ENCODE peak calls at places on chromosomes 12 and 14, in ten cellular contexts. One of them, this sample, is unnamed.

GRCh38 chr12:123050913-123051312 is 70.4 kb downstream of the ARL6IP4 start:
- DNase-seq in skeletal muscle cell: no peak
- DNase-seq in A549: no peak
- DNase-seq in stomach: no peak
- DNase-seq in sigmoid colon: no peak
- DNase-seq in BJ: no peak
- DNase-seq in GM12864: no peak
- DNase-seq in Peyer's patch: no peak
- DNase-seq in fibroblast of villous mesenchyme: no peak
- DNase-seq in SJSA1: no peak
- DNase-seq in this sample: no peak

GRCh38 chr12:93514853-93515252 is 47.5 kb downstream of the MRPL42 start:
- DNase-seq in SJSA1: peak
- DNase-seq in stomach: no peak
- DNase-seq in A549: no peak
- DNase-seq in sigmoid colon: no peak
- DNase-seq in GM12864: no peak
- DNase-seq in skeletal muscle cell: peak
- DNase-seq in fibroblast of villous mesenchyme: peak
- DNase-seq in BJ: peak
- DNase-seq in Peyer's patch: no peak
- DNase-seq in this sample: peak

GRCh38 chr12:12214635-12215131 is 52.2 kb downstream of the LRP6 start:
- DNase-seq in skeletal muscle cell: peak
- DNase-seq in stomach: no peak
- DNase-seq in SJSA1: no peak
- DNase-seq in Peyer's patch: no peak
- DNase-seq in BJ: no peak
- DNase-seq in sigmoid colon: no peak
- DNase-seq in fibroblast of villous mesenchyme: peak
- DNase-seq in GM12864: no peak
- DNase-seq in A549: no peak
- DNase-seq in this sample: no peak

GRCh38 chr12:26971963-26972362 is 33.7 kb downstream of the FGFR1OP2 start:
- DNase-seq in stomach: no peak
- DNase-seq in fibroblast of villous mesenchyme: no peak
- DNase-seq in A549: no peak
- DNase-seq in SJSA1: no peak
- DNase-seq in BJ: no peak
- DNase-seq in GM12864: peak
- DNase-seq in sigmoid colon: no peak
- DNase-seq in Peyer's patch: no peak
- DNase-seq in skeletal muscle cell: no peak
- DNase-seq in this sample: no peak

GRCh38 chr14:96121660-96122395 is 82.7 kb downstream of the C14orf132 start:
- DNase-seq in GM12864: no peak
- DNase-seq in Peyer's patch: no peak
- DNase-seq in skeletal muscle cell: peak
- DNase-seq in sigmoid colon: no peak
- DNase-seq in BJ: no peak
- DNase-seq in fibroblast of villous mesenchyme: peak
- DNase-seq in A549: no peak
- DNase-seq in SJSA1: peak
- DNase-seq in stomach: no peak
- DNase-seq in this sample: no peak

GRCh38 chr12:4006743-4007142 is 133.5 kb upstream of the PARP11 start:
- DNase-seq in Peyer's patch: no peak
- DNase-seq in fibroblast of villous mesenchyme: no peak
- DNase-seq in BJ: no peak
- DNase-seq in SJSA1: no peak
- DNase-seq in sigmoid colon: no peak
- DNase-seq in GM12864: no peak
- DNase-seq in A549: no peak
- DNase-seq in skeletal muscle cell: no peak
- DNase-seq in stomach: no peak
- DNase-seq in this sample: no peak

GRCh38 chr12:10551375-10551774 is 45.7 kb downstream of the EIF2S3B start:
- DNase-seq in skeletal muscle cell: no peak
- DNase-seq in fibroblast of villous mesenchyme: no peak
- DNase-seq in BJ: no peak
- DNase-seq in sigmoid colon: no peak
- DNase-seq in A549: no peak
- DNase-seq in GM12864: no peak
- DNase-seq in SJSA1: no peak
- DNase-seq in stomach: no peak
- DNase-seq in Peyer's patch: no peak
- DNase-seq in this sample: no peak

GRCh38 chr14:65258391-65258790 is 154.1 kb upstream of the FUT8 start:
- DNase-seq in BJ: no peak
- DNase-seq in Peyer's patch: no peak
- DNase-seq in SJSA1: no peak
- DNase-seq in fibroblast of villous mesenchyme: peak
- DNase-seq in skeletal muscle cell: peak
- DNase-seq in stomach: no peak
- DNase-seq in A549: peak
- DNase-seq in GM12864: no peak
- DNase-seq in sigmoid colon: no peak
- DNase-seq in this sample: no peak

GRCh38 chr14:90405755-90406154 is 8.9 kb downstream of the CALM1 start:
- DNase-seq in GM12864: no peak
- DNase-seq in skeletal muscle cell: no peak
- DNase-seq in SJSA1: no peak
- DNase-seq in BJ: no peak
- DNase-seq in A549: no peak
- DNase-seq in sigmoid colon: no peak
- DNase-seq in stomach: no peak
- DNase-seq in fibroblast of villous mesenchyme: no peak
- DNase-seq in Peyer's patch: no peak
- DNase-seq in this sample: no peak

GRCh38 chr12:12721251-12721689 is 4.1 kb downstream of the CDKN1B start:
- DNase-seq in Peyer's patch: no peak
- DNase-seq in BJ: no peak
- DNase-seq in sigmoid colon: no peak
- DNase-seq in fibroblast of villous mesenchyme: peak
- DNase-seq in A549: no peak
- DNase-seq in stomach: no peak
- DNase-seq in GM12864: no peak
- DNase-seq in skeletal muscle cell: no peak
- DNase-seq in SJSA1: no peak
- DNase-seq in this sample: no peak

GRCh38 chr14:103073367-103073875 is 10.6 kb upstream of the LBHD2 start:
- DNase-seq in A549: peak
- DNase-seq in fibroblast of villous mesenchyme: no peak
- DNase-seq in skeletal muscle cell: no peak
- DNase-seq in GM12864: no peak
- DNase-seq in stomach: no peak
- DNase-seq in BJ: no peak
- DNase-seq in sigmoid colon: peak
- DNase-seq in SJSA1: no peak
- DNase-seq in Peyer's patch: no peak
- DNase-seq in this sample: no peak

GRCh38 chr12:67742461-67742860 is 93.9 kb downstream of the DYRK2 start:
- DNase-seq in sigmoid colon: no peak
- DNase-seq in SJSA1: no peak
- DNase-seq in BJ: no peak
- DNase-seq in GM12864: no peak
- DNase-seq in skeletal muscle cell: no peak
- DNase-seq in A549: no peak
- DNase-seq in Peyer's patch: no peak
- DNase-seq in stomach: no peak
- DNase-seq in fibroblast of villous mesenchyme: peak
- DNase-seq in this sample: no peak

GRCh38 chr12:27462851-27463250 is 16.3 kb downstream of the SMCO2 start:
- DNase-seq in skeletal muscle cell: no peak
- DNase-seq in A549: no peak
- DNase-seq in SJSA1: no peak
- DNase-seq in fibroblast of villous mesenchyme: peak
- DNase-seq in GM12864: no peak
- DNase-seq in Peyer's patch: no peak
- DNase-seq in stomach: no peak
- DNase-seq in BJ: no peak
- DNase-seq in sigmoid colon: peak
- DNase-seq in this sample: no peak

GRCh38 chr12:93645702-93646101 is 31.5 kb upstream of the CRADD start:
- DNase-seq in fibroblast of villous mesenchyme: peak
- DNase-seq in sigmoid colon: no peak
- DNase-seq in A549: no peak
- DNase-seq in SJSA1: no peak
- DNase-seq in skeletal muscle cell: no peak
- DNase-seq in stomach: no peak
- DNase-seq in Peyer's patch: no peak
- DNase-seq in GM12864: no peak
- DNase-seq in BJ: no peak
- DNase-seq in this sample: no peak

GRCh38 chr12:47899466-47899865 is 5.3 kb downstream of the VDR start:
- DNase-seq in sigmoid colon: peak
- DNase-seq in fibroblast of villous mesenchyme: no peak
- DNase-seq in A549: no peak
- DNase-seq in GM12864: no peak
- DNase-seq in SJSA1: no peak
- DNase-seq in Peyer's patch: no peak
- DNase-seq in skeletal muscle cell: no peak
- DNase-seq in BJ: no peak
- DNase-seq in stomach: no peak
- DNase-seq in this sample: no peak

GRCh38 chr12:47894068-47894467 is 10.7 kb downstream of the VDR start:
- DNase-seq in stomach: no peak
- DNase-seq in BJ: no peak
- DNase-seq in Peyer's patch: no peak
- DNase-seq in skeletal muscle cell: no peak
- DNase-seq in sigmoid colon: peak
- DNase-seq in fibroblast of villous mesenchyme: no peak
- DNase-seq in A549: no peak
- DNase-seq in GM12864: no peak
- DNase-seq in SJSA1: no peak
- DNase-seq in this sample: no peak

GRCh38 chr12:47894652-47895051 is 10.1 kb downstream of the VDR start:
- DNase-seq in fibroblast of villous mesenchyme: no peak
- DNase-seq in BJ: no peak
- DNase-seq in SJSA1: no peak
- DNase-seq in sigmoid colon: peak
- DNase-seq in A549: no peak
- DNase-seq in Peyer's patch: no peak
- DNase-seq in GM12864: no peak
- DNase-seq in skeletal muscle cell: no peak
- DNase-seq in stomach: no peak
- DNase-seq in this sample: no peak

GRCh38 chr12:47896022-47896421 is 8.8 kb downstream of the VDR start:
- DNase-seq in skeletal muscle cell: no peak
- DNase-seq in BJ: no peak
- DNase-seq in SJSA1: no peak
- DNase-seq in stomach: no peak
- DNase-seq in sigmoid colon: no peak
- DNase-seq in fibroblast of villous mesenchyme: no peak
- DNase-seq in Peyer's patch: no peak
- DNase-seq in GM12864: no peak
- DNase-seq in A549: no peak
- DNase-seq in this sample: no peak

GRCh38 chr12:47896633-47897032 is 8.2 kb downstream of the VDR start:
- DNase-seq in BJ: no peak
- DNase-seq in sigmoid colon: peak
- DNase-seq in SJSA1: no peak
- DNase-seq in stomach: no peak
- DNase-seq in GM12864: no peak
- DNase-seq in skeletal muscle cell: no peak
- DNase-seq in A549: peak
- DNase-seq in fibroblast of villous mesenchyme: no peak
- DNase-seq in Peyer's patch: no peak
- DNase-seq in this sample: no peak
- H3K4me3 ChIP-seq in BJ: no peak
- H3K4me3 ChIP-seq in sigmoid colon: no peak
- H3K4me3 ChIP-seq in SJSA1: no peak
- H3K4me3 ChIP-seq in stomach: no peak
- H3K4me3 ChIP-seq in GM12864: no peak
- H3K4me3 ChIP-seq in skeletal muscle cell: no peak
- H3K4me3 ChIP-seq in A549: no peak
- H3K4me3 ChIP-seq in fibroblast of villous mesenchyme: no peak
- H3K4me3 ChIP-seq in Peyer's patch: no peak
- H3K4me3 ChIP-seq in this sample: no peak

GRCh38 chr14:39432179-39432618 is at the start of gene FBXO33:
- DNase-seq in A549: peak
- DNase-seq in Peyer's patch: peak
- DNase-seq in BJ: peak
- DNase-seq in GM12864: peak
- DNase-seq in stomach: peak
- DNase-seq in fibroblast of villous mesenchyme: peak
- DNase-seq in sigmoid colon: peak
- DNase-seq in SJSA1: peak
- DNase-seq in skeletal muscle cell: peak
- DNase-seq in this sample: peak
- H3K4me3 ChIP-seq in A549: peak
- H3K4me3 ChIP-seq in Peyer's patch: peak
- H3K4me3 ChIP-seq in BJ: peak
- H3K4me3 ChIP-seq in GM12864: peak
- H3K4me3 ChIP-seq in stomach: peak
- H3K4me3 ChIP-seq in fibroblast of villous mesenchyme: peak
- H3K4me3 ChIP-seq in sigmoid colon: peak
- H3K4me3 ChIP-seq in SJSA1: peak
- H3K4me3 ChIP-seq in skeletal muscle cell: peak
- H3K4me3 ChIP-seq in this sample: peak

GRCh38 chr12:46468813-46469212 is 96.2 kb upstream of the SLC38A2 start:
- DNase-seq in GM12864: no peak
- DNase-seq in fibroblast of villous mesenchyme: no peak
- DNase-seq in skeletal muscle cell: no peak
- DNase-seq in sigmoid colon: no peak
- DNase-seq in Peyer's patch: no peak
- DNase-seq in SJSA1: no peak
- DNase-seq in BJ: no peak
- DNase-seq in A549: no peak
- DNase-seq in stomach: no peak
- DNase-seq in this sample: no peak
- H3K4me3 ChIP-seq in GM12864: no peak
- H3K4me3 ChIP-seq in fibroblast of villous mesenchyme: no peak
- H3K4me3 ChIP-seq in skeletal muscle cell: no peak
- H3K4me3 ChIP-seq in sigmoid colon: no peak
- H3K4me3 ChIP-seq in Peyer's patch: no peak
- H3K4me3 ChIP-seq in SJSA1: no peak
- H3K4me3 ChIP-seq in BJ: no peak
- H3K4me3 ChIP-seq in A549: no peak
- H3K4me3 ChIP-seq in stomach: no peak
- H3K4me3 ChIP-seq in this sample: no peak

DNA sequence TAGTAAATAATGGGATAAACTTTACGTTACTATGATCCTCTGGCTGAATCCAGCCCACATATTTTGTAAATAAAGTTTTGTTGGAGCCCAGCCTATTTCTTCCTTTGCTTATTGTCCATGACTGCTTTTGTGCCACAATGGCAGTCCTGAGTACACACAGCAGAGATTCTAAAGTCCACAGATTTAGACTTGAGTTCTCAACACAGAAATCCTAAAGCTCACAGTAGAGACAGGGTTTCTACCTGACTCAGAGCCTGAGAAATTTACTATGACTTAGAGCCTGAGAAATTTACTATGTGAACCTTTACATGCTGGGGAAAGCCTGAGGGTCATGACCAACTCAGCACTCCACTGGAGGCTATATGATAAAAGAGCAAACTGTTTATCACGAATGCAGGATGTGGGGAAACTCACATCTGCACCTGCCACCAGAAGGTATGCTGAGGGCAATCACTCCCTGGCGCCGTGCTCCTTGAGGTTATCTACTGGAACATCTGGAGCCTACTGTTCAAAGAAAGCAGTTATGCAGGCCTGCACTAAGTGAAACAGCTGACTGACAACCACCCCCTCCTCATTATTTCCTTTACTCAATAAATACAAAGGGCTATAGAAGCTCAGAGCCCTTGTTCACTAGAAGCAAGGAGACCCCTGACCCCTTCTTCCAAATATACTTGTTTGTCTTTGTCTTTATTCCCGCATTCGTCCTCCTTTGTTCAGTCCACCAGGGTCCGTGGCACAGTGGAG is 52.6 kb upstream of the BICD1 start:
- DNase-seq in Peyer's patch: no peak
- DNase-seq in stomach: no peak
- DNase-seq in BJ: no peak
- DNase-seq in A549: no peak
- DNase-seq in sigmoid colon: no peak
- DNase-seq in fibroblast of villous mesenchyme: no peak
- DNase-seq in GM12864: no peak
- DNase-seq in SJSA1: no peak
- DNase-seq in skeletal muscle cell: no peak
- DNase-seq in this sample: no peak
- H3K4me3 ChIP-seq in Peyer's patch: no peak
- H3K4me3 ChIP-seq in stomach: no peak
- H3K4me3 ChIP-seq in BJ: no peak
- H3K4me3 ChIP-seq in A549: no peak
- H3K4me3 ChIP-seq in sigmoid colon: no peak
- H3K4me3 ChIP-seq in fibroblast of villous mesenchyme: no peak
- H3K4me3 ChIP-seq in GM12864: no peak
- H3K4me3 ChIP-seq in SJSA1: no peak
- H3K4me3 ChIP-seq in skeletal muscle cell: no peak
- H3K4me3 ChIP-seq in this sample: no peak

This sample was measured in AG09309.